ENCODE peak calls at places on chromosome 5, in four cellular contexts. One of them, this sample, is unnamed.

GRCh38 chr5:78895616-78896015 is 89.5 kb downstream of the ARSB start:
- DNase-seq in K562: no peak
- DNase-seq in WTC11: no peak
- DNase-seq in HepG2: no peak
- DNase-seq in this sample: no peak

GRCh38 chr5:57422993-57423392 is 59.6 kb downstream of the ACTBL2 start:
- DNase-seq in K562: no peak
- DNase-seq in WTC11: no peak
- DNase-seq in HepG2: no peak
- DNase-seq in this sample: no peak

GRCh38 chr5:92401492-92401891 is 1018.4 kb upstream of the ARRDC3 start:
- DNase-seq in WTC11: no peak
- DNase-seq in HepG2: no peak
- DNase-seq in K562: no peak
- DNase-seq in this sample: peak; percentile 4

GRCh38 chr5:103466494-103466893 is 96.1 kb downstream of the NUDT12 start:
- DNase-seq in K562: no peak
- DNase-seq in WTC11: no peak
- DNase-seq in HepG2: no peak
- DNase-seq in this sample: no peak

GRCh38 chr5:180860273-180860886 is 696 bp downstream of the ZFP62 start:
- DNase-seq in HepG2: peak; percentile 65
- DNase-seq in WTC11: peak; percentile 73
- DNase-seq in K562: peak; percentile 83
- DNase-seq in this sample: peak; percentile 33

GRCh38 chr5:156670615-156671014 is 179.5 kb upstream of the PPP1R2B start:
- DNase-seq in WTC11: no peak
- DNase-seq in K562: no peak
- DNase-seq in HepG2: no peak
- DNase-seq in this sample: no peak

GRCh38 chr5:61869333-61869732 is 436.7 kb upstream of the KIF2A start:
- DNase-seq in K562: no peak
- DNase-seq in WTC11: no peak
- DNase-seq in HepG2: no peak
- DNase-seq in this sample: no peak

GRCh38 chr5:168076561-168076991 is 214.9 kb upstream of the WWC1 start:
- DNase-seq in K562: peak; percentile 16
- DNase-seq in HepG2: peak; percentile 16
- DNase-seq in WTC11: peak; percentile 79
- DNase-seq in this sample: peak; percentile 34

GRCh38 chr5:2172471-2172870 is 289.7 kb upstream of the IRX4 start:
- DNase-seq in HepG2: no peak
- DNase-seq in WTC11: no peak
- DNase-seq in K562: no peak
- DNase-seq in this sample: no peak

GRCh38 chr5:102794047-102794446 is 38.9 kb downstream of the PAM start:
- DNase-seq in HepG2: no peak
- DNase-seq in K562: no peak
- DNase-seq in WTC11: no peak
- DNase-seq in this sample: no peak

GRCh38 chr5:9187614-9188013 is 358.3 kb downstream of the SEMA5A start:
- DNase-seq in K562: no peak
- DNase-seq in HepG2: no peak
- DNase-seq in WTC11: no peak
- DNase-seq in this sample: no peak

GRCh38 chr5:157464518-157465171 is 4.6 kb downstream of the NIPAL4 start:
- DNase-seq in K562: peak; percentile 56
- DNase-seq in HepG2: no peak
- DNase-seq in WTC11: no peak
- DNase-seq in this sample: no peak

GRCh38 chr5:113062869-113063508 is 86.4 kb downstream of the DCP2 start:
- DNase-seq in WTC11: no peak
- DNase-seq in HepG2: no peak
- DNase-seq in K562: no peak
- DNase-seq in this sample: no peak

GRCh38 chr5:167916261-167916660 is 375.2 kb upstream of the WWC1 start:
- DNase-seq in WTC11: no peak
- DNase-seq in K562: no peak
- DNase-seq in HepG2: no peak
- DNase-seq in this sample: no peak

GRCh38 chr5:61342066-61342465 is 10.0 kb downstream of the ZSWIM6 start:
- DNase-seq in WTC11: no peak
- DNase-seq in K562: no peak
- DNase-seq in HepG2: no peak
- DNase-seq in this sample: no peak

GRCh38 chr5:8720476-8720875 is 825.4 kb downstream of the SEMA5A start:
- DNase-seq in WTC11: no peak
- DNase-seq in K562: no peak
- DNase-seq in HepG2: no peak
- DNase-seq in this sample: no peak

GRCh38 chr5:84817953-84818352 is 433.3 kb upstream of the EDIL3 start:
- DNase-seq in K562: no peak
- DNase-seq in WTC11: no peak
- DNase-seq in HepG2: no peak
- DNase-seq in this sample: no peak

DNA sequence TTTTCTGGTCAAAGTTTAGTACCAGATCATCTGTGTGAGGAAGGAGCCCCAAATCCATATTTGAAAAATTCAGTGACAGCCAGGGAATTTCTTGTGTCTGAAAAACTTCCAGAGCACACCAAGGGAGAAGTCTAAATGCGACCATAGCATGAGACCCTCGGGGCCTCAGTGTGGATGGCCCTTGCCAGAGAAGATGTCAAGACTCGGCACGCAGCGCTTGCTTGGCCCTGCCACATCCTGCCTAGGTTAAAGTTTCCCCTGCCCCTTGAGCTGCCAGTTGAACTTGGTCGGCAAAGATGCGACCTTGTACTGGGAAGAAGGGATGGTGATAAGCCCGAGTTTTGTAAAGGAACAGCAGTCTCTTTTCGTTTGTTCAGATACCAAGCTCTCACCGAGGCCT is 65.8 kb downstream of the IL31RA start:
- DNase-seq in K562: no peak
- DNase-seq in HepG2: no peak
- DNase-seq in WTC11: no peak
- DNase-seq in this sample: no peak
- TF ChIP-seq ELF4 in K562: no peak
- TF ChIP-seq ELF4 in HepG2: no peak
- TF ChIP-seq ELF4 in WTC11: no peak
- TF ChIP-seq ELF4 in this sample: no peak

GRCh38 chr5:73030531-73030930 is 74.7 kb downstream of the FCHO2 start:
- DNase-seq in K562: no peak
- DNase-seq in WTC11: no peak
- DNase-seq in HepG2: no peak
- DNase-seq in this sample: no peak

GRCh38 chr5:73028991-73029540 is 73.2 kb downstream of the FCHO2 start:
- DNase-seq in HepG2: no peak
- DNase-seq in K562: no peak
- DNase-seq in WTC11: no peak
- DNase-seq in this sample: no peak

GRCh38 chr5:73031839-73032238 is 76.0 kb downstream of the FCHO2 start:
- DNase-seq in K562: peak; percentile 12
- DNase-seq in HepG2: no peak
- DNase-seq in WTC11: no peak
- DNase-seq in this sample: peak; percentile 61

GRCh38 chr5:73032635-73033034 is 76.8 kb downstream of the FCHO2 start:
- DNase-seq in HepG2: no peak
- DNase-seq in K562: no peak
- DNase-seq in WTC11: no peak
- DNase-seq in this sample: no peak

DNA sequence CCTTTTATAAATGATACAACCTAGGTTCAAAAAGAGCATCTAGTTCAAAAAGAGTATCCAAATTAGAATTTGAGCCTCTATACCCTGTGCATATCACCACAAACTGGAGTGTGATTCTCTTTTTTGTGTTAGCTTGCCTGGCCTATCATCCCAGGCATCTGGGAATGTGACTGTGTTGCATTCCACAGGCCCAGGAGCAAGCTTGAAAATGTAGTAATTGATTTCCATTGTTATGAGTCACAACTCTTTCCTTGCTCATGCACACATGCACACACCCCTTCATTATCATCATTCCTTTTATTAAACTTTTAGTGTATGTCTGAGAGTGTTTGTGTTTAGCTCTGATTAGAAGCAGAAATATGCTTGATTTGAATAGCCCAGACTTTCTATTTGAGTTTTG is 75.2 kb downstream of the FCHO2 start:
- DNase-seq in K562: no peak
- DNase-seq in WTC11: no peak
- DNase-seq in HepG2: peak; percentile 5
- DNase-seq in this sample: peak; percentile 25
- TF ChIP-seq SP1 in K562: no peak
- TF ChIP-seq SP1 in WTC11: no peak
- TF ChIP-seq SP1 in HepG2: no peak
- TF ChIP-seq SP1 in this sample: no peak

GRCh38 chr5:75243100-75243499 is 6.4 kb upstream of the ANKRD31 start:
- DNase-seq in HepG2: no peak
- DNase-seq in WTC11: no peak
- DNase-seq in K562: no peak
- DNase-seq in this sample: no peak
- TF ChIP-seq ELF4 in HepG2: no peak
- TF ChIP-seq ELF4 in WTC11: no peak
- TF ChIP-seq ELF4 in K562: no peak
- TF ChIP-seq ELF4 in this sample: no peak

GRCh38 chr5:138912093-138912492 is 37.0 kb upstream of the LRRTM2 start:
- DNase-seq in WTC11: no peak
- DNase-seq in K562: peak; percentile 30
- DNase-seq in HepG2: no peak
- DNase-seq in this sample: no peak

GRCh38 chr5:138909734-138910133 is 34.6 kb upstream of the LRRTM2 start:
- DNase-seq in HepG2: no peak
- DNase-seq in K562: no peak
- DNase-seq in WTC11: no peak
- DNase-seq in this sample: no peak

GRCh38 chr5:138913773-138914172 is 38.6 kb upstream of the LRRTM2 start:
- DNase-seq in WTC11: no peak
- DNase-seq in HepG2: no peak
- DNase-seq in K562: no peak
- DNase-seq in this sample: no peak

GRCh38 chr5:138911441-138911840 is 36.3 kb upstream of the LRRTM2 start:
- DNase-seq in WTC11: no peak
- DNase-seq in HepG2: no peak
- DNase-seq in K562: no peak
- DNase-seq in this sample: no peak

DNA sequence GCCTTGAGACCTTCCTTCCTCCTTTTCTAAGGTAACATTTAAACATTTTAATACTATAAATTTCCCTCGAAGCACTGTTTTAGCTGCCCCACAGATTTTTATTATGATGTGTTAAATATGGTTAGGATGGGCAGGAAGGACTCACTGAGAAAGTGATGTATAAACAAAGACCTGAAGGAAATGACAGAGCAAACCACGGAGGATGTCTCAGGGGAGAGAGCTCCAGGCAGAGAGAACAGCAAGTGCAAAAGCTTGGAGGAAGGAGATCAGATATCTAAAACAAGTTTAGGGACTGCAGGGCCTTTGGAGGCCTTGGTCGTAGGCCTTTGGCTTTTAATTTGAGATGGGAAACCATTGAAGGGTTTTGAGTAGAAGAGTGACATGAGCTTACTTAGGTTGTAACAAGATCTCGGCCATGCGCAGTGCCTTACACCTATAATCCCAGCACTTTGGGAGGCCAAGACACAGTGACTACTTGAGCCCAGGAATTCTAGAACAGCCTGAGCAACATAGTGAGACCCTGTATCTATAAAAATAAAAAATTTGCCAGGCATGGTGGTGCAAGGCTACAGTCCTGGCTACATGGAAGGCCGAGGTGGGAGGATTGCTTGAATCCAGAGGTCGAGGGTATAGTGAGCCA is 35.5 kb upstream of the LRRTM2 start:
- DNase-seq in HepG2: no peak
- DNase-seq in WTC11: no peak
- DNase-seq in K562: no peak
- DNase-seq in this sample: no peak
- TF ChIP-seq SP1 in HepG2: no peak
- TF ChIP-seq SP1 in WTC11: no peak
- TF ChIP-seq SP1 in K562: no peak
- TF ChIP-seq SP1 in this sample: no peak

GRCh38 chr5:134115806-134116175 is 1.3 kb downstream of the TCF7 start:
- DNase-seq in HepG2: no peak
- DNase-seq in WTC11: no peak
- DNase-seq in K562: no peak
- DNase-seq in this sample: peak; percentile 10

GRCh38 chr5:134114886-134115805 is 665 bp downstream of the TCF7 start:
- DNase-seq in K562: peak; percentile 64
- DNase-seq in HepG2: peak; percentile 32
- DNase-seq in WTC11: peak; percentile 82
- DNase-seq in this sample: peak; percentile 27

GRCh38 chr5:134113572-134113907 is 941 bp upstream of the TCF7 start:
- DNase-seq in K562: no peak
- DNase-seq in WTC11: peak; percentile 29
- DNase-seq in HepG2: no peak
- DNase-seq in this sample: no peak

GRCh38 chr5:134112726-134113571 is 1.5 kb upstream of the TCF7 start:
- DNase-seq in WTC11: no peak
- DNase-seq in K562: no peak
- DNase-seq in HepG2: no peak
- DNase-seq in this sample: no peak

GRCh38 chr5:134113908-134114875 is at the start of gene TCF7:
- DNase-seq in K562: peak; percentile 83
- DNase-seq in HepG2: peak; percentile 68
- DNase-seq in WTC11: peak; percentile 75
- DNase-seq in this sample: peak; percentile 91
- TF ChIP-seq ELF4 in K562: no peak
- TF ChIP-seq ELF4 in HepG2: no peak
- TF ChIP-seq ELF4 in WTC11: no peak
- TF ChIP-seq ELF4 in this sample: no peak

GRCh38 chr5:126624534-126624933 is 23.8 kb downstream of the PHAX start:
- DNase-seq in HepG2: peak; percentile 46
- DNase-seq in K562: peak; percentile 38
- DNase-seq in WTC11: no peak
- DNase-seq in this sample: no peak
- TF ChIP-seq SP1 in HepG2: no peak
- TF ChIP-seq SP1 in K562: no peak
- TF ChIP-seq SP1 in WTC11: no peak
- TF ChIP-seq SP1 in this sample: no peak

GRCh38 chr5:89932771-89933181 is 476.8 kb downstream of the CETN3 start:
- DNase-seq in K562: no peak
- DNase-seq in HepG2: no peak
- DNase-seq in WTC11: no peak
- DNase-seq in this sample: no peak
- TF ChIP-seq ELF4 in K562: no peak
- TF ChIP-seq ELF4 in HepG2: no peak
- TF ChIP-seq ELF4 in WTC11: no peak
- TF ChIP-seq ELF4 in this sample: no peak

GRCh38 chr5:146529984-146530383 is 14.0 kb upstream of the GPR151 start:
- DNase-seq in HepG2: no peak
- DNase-seq in WTC11: no peak
- DNase-seq in K562: no peak
- DNase-seq in this sample: no peak
- TF ChIP-seq SP1 in HepG2: no peak
- TF ChIP-seq SP1 in WTC11: no peak
- TF ChIP-seq SP1 in K562: no peak
- TF ChIP-seq SP1 in this sample: no peak